ENCODE peak calls at places on chromosomes 4 and X, in seven cellular contexts. A, Q, O, C, K, U and G are unnamed samples.

GRCh38 chr4:41746440-41747229 is 1.9 kb downstream of the PHOX2B start:
- DNase-seq in O (no peak), Q (no peak), K (no peak), A (no peak), U (no peak), C (no peak), G (no peak)

GRCh38 chr4:54228563-54229501 is at the start of gene PDGFRA:
- DNase-seq in U (peak), C (peak), A (peak), O (no peak), Q (peak), K (peak), G (no peak)

GRCh38 chrX:15854080-15854655 is 445 bp downstream of the AP1S2 start:
- DNase-seq in K (no peak), U (no peak), Q (no peak), O (peak), C (no peak), A (peak), G (peak)

GRCh38 chr4:150232029-150232428 is 153.8 kb downstream of the DCLK2 start:
- DNase-seq in U (no peak), O (no peak), A (no peak), K (no peak), C (no peak), Q (no peak), G (no peak)

GRCh38 chr4:128565565-128566186 is 243.8 kb upstream of the JADE1 start:
- DNase-seq in U (peak), K (no peak), Q (no peak), A (peak), C (no peak), O (peak), G (no peak)

GRCh38 chrX:105191878-105192277 is 28.6 kb downstream of the TEX13A start:
- DNase-seq in C (no peak), A (no peak), Q (peak), O (peak), U (peak), K (no peak), G (no peak)

GRCh38 chr4:80265571-80266266 is 745 bp upstream of the FGF5 start:
- DNase-seq in A (no peak), O (no peak), K (peak), C (peak), U (peak), Q (peak), G (no peak)

GRCh38 chr4:10123227-10124101 is 6.9 kb upstream of the WDR1 start:
- DNase-seq in O (peak), Q (peak), K (no peak), U (peak), A (no peak), C (no peak), G (no peak)

GRCh38 chr4:166435449-166435848 is 562.4 kb downstream of the TLL1 start:
- DNase-seq in U (peak), K (peak), C (no peak), Q (peak), A (no peak), O (no peak), G (no peak)

GRCh38 chrX:97215166-97215565 is 331.5 kb downstream of the RPA4 start:
- DNase-seq in A (no peak), K (peak), U (no peak), Q (no peak), C (peak), O (no peak), G (no peak)

GRCh38 chrX:48468247-48468671 is 1.8 kb downstream of the SLC38A5 start:
- DNase-seq in C (no peak), A (no peak), U (no peak), K (no peak), O (no peak), Q (no peak), G (no peak)

GRCh38 chr4:169398294-169398693 is 127.5 kb upstream of the SH3RF1 start:
- DNase-seq in C (peak), Q (no peak), U (peak), O (no peak), A (no peak), K (peak), G (no peak)

GRCh38 chrX:39144323-39144722 is 343.1 kb downstream of the MID1IP1 start:
- DNase-seq in O (no peak), C (no peak), Q (no peak), A (no peak), U (no peak), K (no peak), G (no peak)

GRCh38 chr4:164215113-164215741 is 538.7 kb upstream of the SMIM31 start:
- DNase-seq in U (no peak), O (no peak), C (no peak), K (no peak), Q (no peak), A (no peak), G (no peak)

GRCh38 chrX:41739871-41740270 is 15.9 kb downstream of the GPR82 start:
- DNase-seq in U (no peak), O (no peak), C (no peak), K (no peak), A (no peak), Q (no peak), G (no peak)

GRCh38 chr4:31408136-31408535 is 688.0 kb downstream of the PCDH7 start:
- DNase-seq in A (no peak), C (no peak), K (no peak), O (no peak), Q (no peak), U (no peak), G (no peak)

GRCh38 chr4:107712236-107712635 is 7.8 kb downstream of the PAPSS1 start:
- DNase-seq in Q (no peak), U (no peak), K (no peak), C (no peak), A (no peak), O (no peak), G (no peak)

GRCh38 chr4:165379662-165380061 is 854 bp downstream of the CPE start:
- DNase-seq in C (no peak), U (peak), K (no peak), O (no peak), Q (peak), A (peak), G (no peak)

GRCh38 chr4:96524311-96524875 is 684.5 kb downstream of the PDHA2 start:
- DNase-seq in K (no peak), O (no peak), U (no peak), A (no peak), C (no peak), Q (no peak), G (no peak)

GRCh38 chr4:19514276-19515070 is 737.2 kb upstream of the SLIT2 start:
- DNase-seq in K (no peak), A (no peak), Q (no peak), O (no peak), C (peak), U (peak), G (no peak)

GRCh38 chrX:55163171-55163570 is 57.0 kb upstream of the PAGE5 start:
- DNase-seq in O (no peak), A (no peak), U (no peak), C (no peak), Q (no peak), K (no peak), G (no peak)

GRCh38 chr4:169143335-169143734 is 127.4 kb downstream of the SH3RF1 start:
- DNase-seq in C (no peak), K (no peak), A (no peak), U (no peak), O (no peak), Q (no peak), G (no peak)

GRCh38 chrX:31608651-31609050 is 536.8 kb upstream of the FTHL17 start:
- DNase-seq in K (no peak), C (no peak), U (no peak), Q (no peak), A (no peak), O (no peak), G (no peak)

GRCh38 chrX:15299945-15300851 is 15.2 kb downstream of the ASB11 start:
- DNase-seq in O (no peak), U (peak), C (no peak), Q (no peak), K (no peak), A (no peak), G (no peak)

GRCh38 chrX:19670854-19671620 is 155.7 kb upstream of the MAP3K15 start:
- DNase-seq in A (no peak), O (no peak), C (peak), K (no peak), U (peak), Q (peak), G (no peak)

GRCh38 chrX:68633981-68634380 is 13.5 kb upstream of the STARD8 start:
- DNase-seq in U (no peak), O (no peak), Q (no peak), K (no peak), C (no peak), A (no peak), G (no peak)
- TF ChIP-seq CTCF in U (no peak), O (no peak), Q (no peak), K (no peak), C (no peak), A (no peak), G (no peak)

GRCh38 chrX:69218407-69218806 is 53.2 kb upstream of the PJA1 start:
- DNase-seq in A (no peak), O (no peak), C (no peak), Q (no peak), K (no peak), U (no peak), G (no peak)
- TF ChIP-seq CTCF in A (no peak), O (no peak), C (peak), Q (no peak), K (no peak), U (no peak), G (no peak)

DNA sequence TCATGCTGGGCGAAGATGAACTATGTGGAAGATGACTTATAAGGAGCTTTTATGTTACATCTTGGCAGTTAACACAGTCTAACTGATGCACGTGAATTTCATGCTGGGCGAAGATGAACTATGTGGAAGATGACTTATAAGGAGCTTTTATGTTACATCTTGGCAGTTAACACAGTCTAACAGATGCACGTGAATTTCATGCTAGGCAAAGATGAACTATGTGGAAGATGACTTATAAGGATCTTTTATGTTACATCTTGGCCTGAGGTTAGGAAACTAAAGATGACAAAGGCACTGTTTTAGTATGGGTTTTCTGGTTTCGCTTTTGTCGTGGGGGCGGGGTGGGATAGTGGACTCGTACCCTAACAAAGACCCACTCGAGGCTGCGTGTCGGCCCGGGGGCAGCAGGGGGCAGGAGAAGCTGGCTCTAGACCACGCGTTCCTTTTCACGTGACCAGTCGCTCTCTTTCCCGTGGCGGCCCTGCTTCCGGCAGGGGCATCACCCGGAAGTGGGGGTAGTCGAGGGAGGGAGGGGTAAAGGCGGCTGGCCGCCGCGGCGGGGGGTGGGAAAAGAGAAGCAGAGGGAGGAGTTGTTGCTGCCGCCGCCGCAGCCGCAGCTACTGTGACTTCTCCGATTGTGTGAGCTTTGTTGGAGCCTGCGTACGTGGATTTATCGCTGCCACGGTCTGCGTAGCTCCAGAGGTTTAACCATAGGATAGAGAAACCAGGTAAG is at the start of gene ATP7A:
- DNase-seq in C (peak), Q (peak), A (peak), K (peak), O (peak), U (peak), G (peak)
- TF ChIP-seq CTCF in C (peak), Q (peak), A (peak), K (peak), O (peak), U (peak), G (no peak)

GRCh38 chr4:47926667-47927258 is 12.4 kb upstream of the NFXL1 start:
- DNase-seq in O (peak), A (peak), U (peak), Q (peak), K (no peak), C (no peak), G (no peak)

GRCh38 chr4:47933798-47934197 is 19.4 kb upstream of the NFXL1 start:
- DNase-seq in C (peak), K (no peak), O (no peak), U (peak), A (no peak), Q (no peak), G (no peak)

GRCh38 chr4:47930971-47931804 is 16.8 kb upstream of the NFXL1 start:
- DNase-seq in U (peak), O (no peak), A (no peak), C (no peak), Q (peak), K (no peak), G (no peak)

GRCh38 chr4:47929682-47930201 is 15.4 kb upstream of the NFXL1 start:
- DNase-seq in C (no peak), K (no peak), Q (no peak), O (no peak), A (no peak), U (no peak), G (no peak)
- TF ChIP-seq CTCF in C (no peak), K (no peak), Q (no peak), O (no peak), A (no peak), U (no peak), G (no peak)

GRCh38 chr4:1041936-1042330 is 30.5 kb downstream of the FGFRL1 start:
- DNase-seq in C (no peak), K (no peak), Q (no peak), U (no peak), A (no peak), O (no peak), G (no peak)

GRCh38 chr4:1040344-1041146 is 29.1 kb downstream of the FGFRL1 start:
- DNase-seq in Q (no peak), O (no peak), A (no peak), U (no peak), C (no peak), K (no peak), G (no peak)

GRCh38 chr4:1042352-1043025 is 31.1 kb downstream of the FGFRL1 start:
- DNase-seq in O (no peak), C (no peak), A (peak), K (no peak), U (no peak), Q (no peak), G (no peak)

GRCh38 chr4:1039493-1040343 is 28.3 kb downstream of the FGFRL1 start:
- DNase-seq in Q (peak), A (peak), K (no peak), O (no peak), U (peak), C (no peak), G (no peak)

DNA sequence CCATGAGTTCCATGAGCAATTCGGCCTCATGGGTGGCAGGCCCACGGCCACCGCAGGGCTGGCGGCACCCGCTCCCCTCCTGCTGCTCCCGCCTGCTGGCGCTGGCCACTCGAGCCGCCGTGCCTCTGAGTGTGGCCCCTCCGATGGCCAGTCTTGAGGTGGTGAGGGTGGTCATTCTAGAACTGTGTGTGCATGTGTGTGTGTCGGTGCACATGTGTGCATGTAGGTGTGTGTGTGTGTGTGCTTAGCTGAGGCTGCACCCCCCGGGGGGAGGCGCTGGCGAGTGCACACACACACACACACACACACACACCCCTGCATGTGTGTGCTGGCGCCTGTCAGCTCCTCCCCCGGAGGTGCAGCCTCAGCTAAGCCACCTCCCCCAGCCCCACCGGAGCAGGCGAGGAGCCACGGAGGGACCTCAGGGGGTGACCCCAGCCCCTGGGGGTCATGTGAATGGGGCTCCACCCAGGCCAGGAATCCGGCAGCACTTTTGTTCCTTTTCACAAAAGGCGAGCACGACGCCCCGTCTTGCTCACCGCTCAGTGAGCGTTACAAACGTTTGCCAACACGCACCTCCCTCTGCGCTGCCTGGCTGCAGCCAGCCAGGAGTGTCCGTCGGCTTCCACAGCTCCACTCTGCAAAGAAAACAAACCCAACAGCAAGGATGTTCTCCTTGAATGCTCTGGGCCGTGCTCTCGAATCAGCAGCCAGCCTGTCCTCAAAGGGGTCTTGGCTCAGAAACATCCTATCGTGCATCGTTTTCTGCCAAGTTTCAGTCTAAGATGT is 29.9 kb downstream of the FGFRL1 start:
- DNase-seq in C (no peak), K (no peak), U (peak), A (no peak), O (no peak), Q (peak), G (no peak)
- TF ChIP-seq CTCF in C (no peak), K (no peak), U (no peak), A (no peak), O (no peak), Q (no peak), G (no peak)

GRCh38 chr4:76582074-76582816 is 147.2 kb downstream of the SHROOM3 start:
- DNase-seq in K (peak), C (no peak), Q (no peak), U (no peak), A (no peak), O (no peak), G (no peak)
- TF ChIP-seq CTCF in K (no peak), C (no peak), Q (no peak), U (no peak), A (no peak), O (no peak), G (no peak)